ENCODE peak calls at places on chromosomes 6 and 20, in ten cellular contexts. E, U, N, X, W, P, L, O, R and V are unnamed samples.

GRCh38 chr6:142773324-142773723 is 171.7 kb downstream of the HIVEP2 start:
- DNase-seq in E (no peak), U (no peak), N (no peak), X (no peak), W (no peak), P (no peak), L (no peak), O (no peak), R (no peak), V (no peak)

GRCh38 chr6:168607272-168608112 is 166.5 kb downstream of the SMOC2 start:
- DNase-seq in E (peak; percentile 81), U (no peak), N (no peak), X (no peak), W (no peak), P (peak; percentile 93), L (no peak), O (no peak), R (no peak), V (no peak)

GRCh38 chr6:106439459-106439858 is 78.9 kb downstream of the CRYBG1 start:
- DNase-seq in E (no peak), U (no peak), N (no peak), X (no peak), W (no peak), P (no peak), L (no peak), O (no peak), R (no peak), V (no peak)

GRCh38 chr20:5973971-5974370 is 23.5 kb downstream of the MCM8 start:
- DNase-seq in E (no peak), U (no peak), N (no peak), X (no peak), W (no peak), P (no peak), L (no peak), O (no peak), R (no peak), V (peak; percentile 69)

GRCh38 chr6:163706688-163707087 is 292.2 kb downstream of the QKI start:
- DNase-seq in E (peak; percentile 82), U (no peak), N (no peak), X (no peak), W (no peak), P (no peak), L (no peak), O (no peak), R (peak; percentile 57), V (no peak)

GRCh38 chr6:157530126-157530525 is 149.1 kb downstream of the ZDHHC14 start:
- DNase-seq in E (no peak), U (no peak), N (no peak), X (no peak), W (no peak), P (peak; percentile 37), L (no peak), O (no peak), R (no peak), V (no peak)

GRCh38 chr6:170185175-170185970 is 105.5 kb downstream of the DLL1 start:
- DNase-seq in E (no peak), U (no peak), N (no peak), X (no peak), W (no peak), P (no peak), L (no peak), O (no peak), R (no peak), V (no peak)

GRCh38 chr6:35311390-35312075 is 13.9 kb downstream of the DEF6 start:
- DNase-seq in E (no peak), U (no peak), N (no peak), X (no peak), W (no peak), P (no peak), L (no peak), O (peak; percentile 83), R (peak; percentile 54), V (peak; percentile 51)

GRCh38 chr6:126318797-126319196 is 21.1 kb upstream of the CENPW start:
- DNase-seq in E (no peak), U (no peak), N (no peak), X (no peak), W (no peak), P (no peak), L (no peak), O (no peak), R (no peak), V (no peak)

GRCh38 chr6:101830501-101831031 is 437.1 kb downstream of the GRIK2 start:
- DNase-seq in E (no peak), U (no peak), N (no peak), X (no peak), W (no peak), P (no peak), L (no peak), O (no peak), R (no peak), V (no peak)

GRCh38 chr6:48714286-48715049 is 603.5 kb upstream of the PTCHD4 start:
- DNase-seq in E (peak; percentile 13), U (no peak), N (no peak), X (no peak), W (no peak), P (peak; percentile 48), L (no peak), O (no peak), R (no peak), V (no peak)

GRCh38 chr20:10360878-10361277 is 73.1 kb downstream of the MKKS start:
- DNase-seq in E (no peak), U (no peak), N (no peak), X (no peak), W (no peak), P (no peak), L (no peak), O (no peak), R (no peak), V (no peak)

GRCh38 chr20:44596010-44596409 is 13.6 kb downstream of the PKIG start:
- DNase-seq in E (no peak), U (no peak), N (no peak), X (no peak), W (no peak), P (no peak), L (no peak), O (no peak), R (no peak), V (no peak)

GRCh38 chr6:155314773-155315515 is 660 bp upstream of the TFB1M start:
- DNase-seq in E (peak; percentile 90), U (peak; percentile 82), N (no peak), X (peak; percentile 30), W (peak; percentile 50), P (peak; percentile 92), L (peak; percentile 55), O (peak; percentile 79), R (peak; percentile 95), V (peak; percentile 98)

GRCh38 chr20:1809611-1810510 is 85.3 kb upstream of the SIRPA start:
- DNase-seq in E (peak; percentile 73), U (no peak), N (no peak), X (no peak), W (no peak), P (no peak), L (no peak), O (no peak), R (no peak), V (no peak)

GRCh38 chr20:23340524-23340923 is 10.1 kb upstream of the NXT1 start:
- DNase-seq in E (peak; percentile 92), U (peak; percentile 54), N (no peak), X (no peak), W (no peak), P (peak; percentile 34), L (peak; percentile 81), O (no peak), R (peak; percentile 71), V (peak; percentile 22)

GRCh38 chr6:34132486-34133185 is 13.3 kb downstream of the GRM4 start:
- DNase-seq in E (no peak), U (no peak), N (no peak), X (no peak), W (no peak), P (no peak), L (no peak), O (peak; percentile 66), R (peak; percentile 53), V (peak; percentile 24)

GRCh38 chr6:30219244-30219643 is 6.0 kb upstream of the TRIM26 start:
- DNase-seq in E (no peak), U (no peak), N (no peak), X (no peak), W (peak; percentile 45), P (peak; percentile 73), L (no peak), O (peak; percentile 73), R (peak; percentile 79), V (peak; percentile 73)